ENCODE peak calls at places on chromosome 13, in five cellular contexts. One of them, this sample, is unnamed.

GRCh38 chr13:42361701-42362100 is 89.7 kb downstream of the AKAP11 start:
- DNase-seq in neural progenitor cell: no peak
- DNase-seq in suprapubic skin: no peak
- DNase-seq in CD8-positive, alpha-beta T cell: no peak
- DNase-seq in IMR-90: no peak
- DNase-seq in this sample: no peak

GRCh38 chr13:74758188-74758587 is 624.0 kb upstream of the KLF12 start:
- DNase-seq in neural progenitor cell: peak; percentile 66
- DNase-seq in suprapubic skin: no peak
- DNase-seq in CD8-positive, alpha-beta T cell: no peak
- DNase-seq in IMR-90: no peak
- DNase-seq in this sample: no peak

GRCh38 chr13:24272452-24273161 is 36.8 kb upstream of the C1QTNF9 start:
- DNase-seq in neural progenitor cell: no peak
- DNase-seq in suprapubic skin: no peak
- DNase-seq in CD8-positive, alpha-beta T cell: no peak
- DNase-seq in IMR-90: no peak
- DNase-seq in this sample: no peak

GRCh38 chr13:57627663-57628062 is 3.9 kb upstream of the PCDH17 start:
- DNase-seq in neural progenitor cell: peak; percentile 26
- DNase-seq in suprapubic skin: no peak
- DNase-seq in CD8-positive, alpha-beta T cell: no peak
- DNase-seq in IMR-90: peak; percentile 2
- DNase-seq in this sample: no peak

GRCh38 chr13:64529874-64530485 is 2700.2 kb downstream of the PCDH9 start:
- DNase-seq in neural progenitor cell: peak; percentile 20
- DNase-seq in suprapubic skin: no peak
- DNase-seq in CD8-positive, alpha-beta T cell: no peak
- DNase-seq in IMR-90: no peak
- DNase-seq in this sample: peak; percentile 35

GRCh38 chr13:20609145-20609544 is 42.2 kb downstream of the IFT88 start:
- DNase-seq in neural progenitor cell: no peak
- DNase-seq in suprapubic skin: no peak
- DNase-seq in CD8-positive, alpha-beta T cell: no peak
- DNase-seq in IMR-90: peak; percentile 94
- DNase-seq in this sample: no peak

GRCh38 chr13:36421447-36421846 is 10.8 kb upstream of the CCNA1 start:
- DNase-seq in neural progenitor cell: no peak
- DNase-seq in suprapubic skin: no peak
- DNase-seq in CD8-positive, alpha-beta T cell: no peak
- DNase-seq in IMR-90: no peak
- DNase-seq in this sample: no peak

GRCh38 chr13:36374063-36374462 is 27.9 kb upstream of the SPART start:
- DNase-seq in neural progenitor cell: no peak
- DNase-seq in suprapubic skin: no peak
- DNase-seq in CD8-positive, alpha-beta T cell: no peak
- DNase-seq in IMR-90: no peak
- DNase-seq in this sample: no peak

GRCh38 chr13:31878495-31878894 is 139.2 kb downstream of the RXFP2 start:
- DNase-seq in neural progenitor cell: no peak
- DNase-seq in suprapubic skin: no peak
- DNase-seq in CD8-positive, alpha-beta T cell: no peak
- DNase-seq in IMR-90: no peak
- DNase-seq in this sample: no peak

GRCh38 chr13:104586010-104586746 is 1520.0 kb upstream of the SLC10A2 start:
- DNase-seq in neural progenitor cell: no peak
- DNase-seq in suprapubic skin: no peak
- DNase-seq in CD8-positive, alpha-beta T cell: no peak
- DNase-seq in IMR-90: peak; percentile 87
- DNase-seq in this sample: no peak

GRCh38 chr13:96822900-96823299 is 171.4 kb downstream of the OXGR1 start:
- DNase-seq in neural progenitor cell: peak; percentile 50
- DNase-seq in suprapubic skin: no peak
- DNase-seq in CD8-positive, alpha-beta T cell: no peak
- DNase-seq in IMR-90: no peak
- DNase-seq in this sample: peak; percentile 43

GRCh38 chr13:71054358-71054757 is 812.6 kb downstream of the DACH1 start:
- DNase-seq in neural progenitor cell: no peak
- DNase-seq in suprapubic skin: no peak
- DNase-seq in CD8-positive, alpha-beta T cell: no peak
- DNase-seq in IMR-90: no peak
- DNase-seq in this sample: no peak

GRCh38 chr13:59064042-59064441 is 1099.7 kb downstream of the DIAPH3 start:
- DNase-seq in neural progenitor cell: no peak
- DNase-seq in suprapubic skin: no peak
- DNase-seq in CD8-positive, alpha-beta T cell: no peak
- DNase-seq in IMR-90: no peak
- DNase-seq in this sample: no peak

GRCh38 chr13:73939603-73940002 is 194.6 kb downstream of the KLF12 start:
- DNase-seq in neural progenitor cell: no peak
- DNase-seq in suprapubic skin: no peak
- DNase-seq in CD8-positive, alpha-beta T cell: no peak
- DNase-seq in IMR-90: no peak
- DNase-seq in this sample: no peak

DNA sequence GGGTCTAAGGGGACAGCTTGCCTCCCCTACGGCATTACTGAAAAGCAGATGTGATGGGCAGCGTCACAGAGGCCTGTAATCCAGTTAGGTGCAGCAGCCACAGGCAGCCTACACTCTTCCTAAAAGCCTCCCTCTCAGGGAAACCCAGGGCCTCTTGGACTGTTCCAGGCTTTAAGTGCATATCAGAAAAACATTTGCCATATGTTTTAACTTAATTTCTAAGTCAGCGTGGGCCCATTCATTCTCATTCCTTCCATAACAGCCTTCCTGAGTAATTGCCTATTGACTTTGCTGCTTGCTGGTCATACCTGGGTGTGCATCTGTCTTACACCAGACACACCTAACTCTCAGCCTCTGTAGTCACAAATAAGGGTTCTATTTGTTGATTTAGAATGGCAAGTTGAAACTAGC is 135.6 kb upstream of the SERP2 start:
- DNase-seq in neural progenitor cell: no peak
- DNase-seq in suprapubic skin: no peak
- DNase-seq in CD8-positive, alpha-beta T cell: no peak
- DNase-seq in IMR-90: peak; percentile 79
- DNase-seq in this sample: no peak
- H3K27ac ChIP-seq in neural progenitor cell: no peak overlapping the region
- H3K27ac ChIP-seq in suprapubic skin: peak overlapping the region; percentile 86
- H3K27ac ChIP-seq in CD8-positive, alpha-beta T cell: no peak overlapping the region
- H3K27ac ChIP-seq in IMR-90: peak overlapping the region; percentile 52
- H3K27ac ChIP-seq in this sample: no peak overlapping the region

GRCh38 chr13:18993884-18994660 is 187.6 kb downstream of the TUBA3C start:
- DNase-seq in neural progenitor cell: no peak
- DNase-seq in suprapubic skin: no peak
- DNase-seq in CD8-positive, alpha-beta T cell: no peak
- DNase-seq in IMR-90: no peak
- DNase-seq in this sample: no peak

GRCh38 chr13:18996221-18996620 is 185.4 kb downstream of the TUBA3C start:
- DNase-seq in neural progenitor cell: no peak
- DNase-seq in suprapubic skin: no peak
- DNase-seq in CD8-positive, alpha-beta T cell: no peak
- DNase-seq in IMR-90: no peak
- DNase-seq in this sample: no peak

GRCh38 chr13:18996627-18997051 is 185.0 kb downstream of the TUBA3C start:
- DNase-seq in neural progenitor cell: no peak
- DNase-seq in suprapubic skin: no peak
- DNase-seq in CD8-positive, alpha-beta T cell: no peak
- DNase-seq in IMR-90: no peak
- DNase-seq in this sample: no peak

GRCh38 chr13:18995259-18995873 is 186.3 kb downstream of the TUBA3C start:
- DNase-seq in neural progenitor cell: no peak
- DNase-seq in suprapubic skin: no peak
- DNase-seq in CD8-positive, alpha-beta T cell: no peak
- DNase-seq in IMR-90: no peak
- DNase-seq in this sample: no peak

GRCh38 chr13:18998389-18998788 is 183.2 kb downstream of the TUBA3C start:
- DNase-seq in neural progenitor cell: no peak
- DNase-seq in suprapubic skin: no peak
- DNase-seq in CD8-positive, alpha-beta T cell: no peak
- DNase-seq in IMR-90: no peak
- DNase-seq in this sample: no peak
- H3K9me3 ChIP-seq in neural progenitor cell: peaks cover 22% of the 10 kb centered on the region
- H3K9me3 ChIP-seq in suprapubic skin: no peaks in the 10 kb centered on the region
- H3K9me3 ChIP-seq in CD8-positive, alpha-beta T cell: no peaks in the 10 kb centered on the region
- H3K9me3 ChIP-seq in IMR-90: peaks cover 52% of the 10 kb centered on the region
- H3K9me3 ChIP-seq in this sample: peaks cover 38% of the 10 kb centered on the region

GRCh38 chr13:90107658-90108057 is 1239.8 kb upstream of the MIR17HG start:
- DNase-seq in neural progenitor cell: no peak
- DNase-seq in suprapubic skin: no peak
- DNase-seq in CD8-positive, alpha-beta T cell: no peak
- DNase-seq in IMR-90: no peak
- DNase-seq in this sample: no peak

GRCh38 chr13:90103099-90103784 is 1244.2 kb upstream of the MIR17HG start:
- DNase-seq in neural progenitor cell: no peak
- DNase-seq in suprapubic skin: no peak
- DNase-seq in CD8-positive, alpha-beta T cell: no peak
- DNase-seq in IMR-90: no peak
- DNase-seq in this sample: no peak

GRCh38 chr13:90105276-90105675 is 1242.2 kb upstream of the MIR17HG start:
- DNase-seq in neural progenitor cell: no peak
- DNase-seq in suprapubic skin: no peak
- DNase-seq in CD8-positive, alpha-beta T cell: no peak
- DNase-seq in IMR-90: no peak
- DNase-seq in this sample: no peak

GRCh38 chr13:90104764-90105163 is 1242.7 kb upstream of the MIR17HG start:
- DNase-seq in neural progenitor cell: no peak
- DNase-seq in suprapubic skin: no peak
- DNase-seq in CD8-positive, alpha-beta T cell: no peak
- DNase-seq in IMR-90: no peak
- DNase-seq in this sample: no peak

GRCh38 chr13:90105881-90106496 is 1241.5 kb upstream of the MIR17HG start:
- DNase-seq in neural progenitor cell: no peak
- DNase-seq in suprapubic skin: no peak
- DNase-seq in CD8-positive, alpha-beta T cell: no peak
- DNase-seq in IMR-90: no peak
- DNase-seq in this sample: no peak
- H3K27ac ChIP-seq in neural progenitor cell: no peak overlapping the region
- H3K27ac ChIP-seq in suprapubic skin: no peak overlapping the region
- H3K27ac ChIP-seq in CD8-positive, alpha-beta T cell: no peak overlapping the region
- H3K27ac ChIP-seq in IMR-90: no peak overlapping the region
- H3K27ac ChIP-seq in this sample: no peak overlapping the region

DNA sequence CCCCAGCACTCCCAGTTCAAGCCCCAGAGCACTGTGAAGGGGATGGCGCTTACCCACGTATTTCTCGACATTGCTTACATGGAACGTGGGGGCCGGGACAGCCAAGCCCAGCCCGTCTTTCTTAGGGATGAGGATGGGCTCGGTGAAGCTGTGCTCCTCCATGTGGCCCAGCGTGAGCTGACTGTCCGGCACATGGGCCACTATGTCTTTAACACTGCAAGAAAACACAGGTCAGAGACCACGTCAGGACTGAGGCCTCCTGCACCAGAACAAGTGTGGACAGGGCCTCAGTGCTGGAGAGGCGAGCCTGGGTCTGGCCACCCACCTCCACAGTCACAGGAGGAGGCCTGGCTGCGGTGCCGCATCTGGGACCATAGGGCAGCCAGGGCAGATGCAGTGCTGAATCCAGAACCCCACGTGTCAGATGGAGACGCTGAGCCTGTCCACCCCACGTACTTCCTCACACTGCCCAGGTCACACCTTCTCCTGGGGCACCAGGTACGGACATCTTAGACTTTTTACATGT is 125.2 kb downstream of the TUBA3C start:
- DNase-seq in neural progenitor cell: no peak
- DNase-seq in suprapubic skin: no peak
- DNase-seq in CD8-positive, alpha-beta T cell: no peak
- DNase-seq in IMR-90: no peak
- DNase-seq in this sample: no peak
- H3K9me3 ChIP-seq in neural progenitor cell: peaks cover 8% of the 10 kb centered on the region
- H3K9me3 ChIP-seq in suprapubic skin: no peaks in the 10 kb centered on the region
- H3K9me3 ChIP-seq in CD8-positive, alpha-beta T cell: no peaks in the 10 kb centered on the region
- H3K9me3 ChIP-seq in IMR-90: peaks cover 69% of the 10 kb centered on the region
- H3K9me3 ChIP-seq in this sample: peaks cover 34% of the 10 kb centered on the region

DNA sequence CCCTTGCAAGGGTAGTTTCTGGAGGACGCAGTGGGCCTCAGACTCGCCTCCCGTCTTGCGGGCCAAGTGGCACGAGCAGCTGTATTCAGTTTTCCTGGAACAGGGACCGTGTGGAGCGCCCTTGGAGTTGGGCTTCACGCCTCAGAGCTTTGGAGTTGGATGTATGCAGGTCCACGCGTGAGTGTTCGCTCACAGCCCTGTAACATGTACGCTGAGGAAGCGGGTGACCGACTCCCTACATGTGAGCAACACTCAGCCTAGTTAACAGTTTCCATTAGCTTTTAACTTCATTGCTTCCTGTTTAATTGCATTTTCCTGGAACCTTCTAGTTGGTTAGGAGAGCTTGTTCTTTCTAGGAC is 659 bp downstream of the TM9SF2 start:
- DNase-seq in neural progenitor cell: no peak
- DNase-seq in suprapubic skin: peak; percentile 79
- DNase-seq in CD8-positive, alpha-beta T cell: peak; percentile 18
- DNase-seq in IMR-90: peak; percentile 31
- DNase-seq in this sample: no peak
- H3K27ac ChIP-seq in neural progenitor cell: no peak overlapping the region
- H3K27ac ChIP-seq in suprapubic skin: peak overlapping the region; percentile 87
- H3K27ac ChIP-seq in CD8-positive, alpha-beta T cell: peak overlapping the region; percentile 86
- H3K27ac ChIP-seq in IMR-90: peak overlapping the region; percentile 86
- H3K27ac ChIP-seq in this sample: no peak overlapping the region

DNA sequence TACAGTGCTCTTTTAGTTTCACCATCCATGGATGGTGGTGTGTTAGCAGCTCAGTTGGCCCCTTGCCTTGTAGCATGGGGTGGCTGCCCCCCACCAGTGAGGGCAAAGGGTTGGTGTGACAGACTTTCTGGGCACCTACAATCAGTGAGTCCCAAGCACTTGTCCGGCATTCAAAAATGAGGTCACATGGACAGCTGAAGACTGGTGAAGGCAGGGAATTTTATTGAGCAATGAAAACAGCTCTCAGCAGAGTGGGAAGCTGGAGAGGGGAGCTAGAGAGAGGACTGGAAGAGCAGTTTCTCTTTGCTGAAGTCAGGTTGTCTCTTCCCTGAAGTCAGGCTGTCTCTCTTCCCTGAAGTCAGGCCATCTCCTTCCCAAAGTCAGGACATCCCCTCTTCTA is 1053.2 kb downstream of the SLITRK1 start:
- DNase-seq in neural progenitor cell: no peak
- DNase-seq in suprapubic skin: no peak
- DNase-seq in CD8-positive, alpha-beta T cell: no peak
- DNase-seq in IMR-90: no peak
- DNase-seq in this sample: no peak
- H3K9me3 ChIP-seq in neural progenitor cell: no peaks in the 10 kb centered on the region
- H3K9me3 ChIP-seq in suprapubic skin: no peaks in the 10 kb centered on the region
- H3K9me3 ChIP-seq in CD8-positive, alpha-beta T cell: no peaks in the 10 kb centered on the region
- H3K9me3 ChIP-seq in IMR-90: peaks cover 4% of the 10 kb centered on the region
- H3K9me3 ChIP-seq in this sample: no peaks in the 10 kb centered on the region

GRCh38 chr13:95276119-95276505 is 25.1 kb downstream of the ABCC4 start:
- DNase-seq in neural progenitor cell: no peak
- DNase-seq in suprapubic skin: no peak
- DNase-seq in CD8-positive, alpha-beta T cell: no peak
- DNase-seq in IMR-90: no peak
- DNase-seq in this sample: no peak

GRCh38 chr13:95275322-95276118 is 25.7 kb downstream of the ABCC4 start:
- DNase-seq in neural progenitor cell: no peak
- DNase-seq in suprapubic skin: no peak
- DNase-seq in CD8-positive, alpha-beta T cell: no peak
- DNase-seq in IMR-90: no peak
- DNase-seq in this sample: no peak

DNA sequence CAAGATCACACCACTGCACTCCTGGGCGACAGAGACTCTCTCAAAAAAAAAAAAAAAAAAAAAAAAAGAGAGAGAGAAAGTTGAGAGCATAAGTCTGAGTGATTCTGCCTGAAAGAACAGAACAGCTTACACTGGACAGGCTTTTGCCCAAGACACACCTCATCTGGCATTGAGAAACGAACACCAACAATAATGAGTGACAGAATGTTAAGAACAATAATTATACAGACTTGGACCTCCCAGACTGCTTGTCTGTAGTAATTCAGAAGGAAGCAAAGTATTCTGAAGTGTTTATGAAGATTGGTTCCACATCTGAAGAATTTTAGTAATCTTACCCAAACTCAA is 20.0 kb downstream of the ABCC4 start:
- DNase-seq in neural progenitor cell: no peak
- DNase-seq in suprapubic skin: no peak
- DNase-seq in CD8-positive, alpha-beta T cell: no peak
- DNase-seq in IMR-90: no peak
- DNase-seq in this sample: no peak
- H3K27ac ChIP-seq in neural progenitor cell: no peak overlapping the region
- H3K27ac ChIP-seq in suprapubic skin: no peak overlapping the region
- H3K27ac ChIP-seq in CD8-positive, alpha-beta T cell: no peak overlapping the region
- H3K27ac ChIP-seq in IMR-90: peak overlapping the region; percentile 98
- H3K27ac ChIP-seq in this sample: no peak overlapping the region

This sample was measured in iPS DF 6.9.